ENCODE peak calls at places on chromosomes 3 and 15, in eight cellular contexts. N is stomach, P is left ventricle myocardium inferior, O is progenitor cell of endocrine pancreas, Z is HFFc6, I is adrenal gland, J is heart right ventricle, S is PC-9. D is an unnamed sample.

GRCh38 chr3:9552252-9552999 is 1.2 kb downstream of the LHFPL4 start:
- DNase-seq in N (peak), P (peak), O (peak), Z (no peak), I (peak), J (peak), S (no peak), D (peak)

GRCh38 chr3:132378846-132379245 is 38.5 kb upstream of the DNAJC13 start:
- DNase-seq in N (no peak), P (no peak), O (no peak), Z (no peak), I (no peak), J (no peak), S (no peak), D (no peak)

GRCh38 chr15:32959077-32959476 is 235.4 kb downstream of the FMN1 start:
- DNase-seq in N (no peak), P (no peak), O (no peak), Z (no peak), I (no peak), J (no peak), S (no peak), D (no peak)

GRCh38 chr3:118478706-118479276 is 555.9 kb downstream of the IGSF11 start:
- DNase-seq in N (no peak), P (no peak), O (no peak), Z (no peak), I (no peak), J (no peak), S (peak), D (no peak)

GRCh38 chr3:72345980-72346379 is 502.3 kb downstream of the SHQ1 start:
- DNase-seq in N (no peak), P (no peak), O (no peak), Z (no peak), I (no peak), J (no peak), S (no peak), D (no peak)

GRCh38 chr3:42090973-42091731 is at the start of gene TRAK1:
- DNase-seq in N (no peak), P (peak), O (no peak), Z (no peak), I (peak), J (peak), S (no peak), D (no peak)

GRCh38 chr3:175651716-175652115 is 792.6 kb downstream of the NAALADL2 start:
- DNase-seq in N (no peak), P (no peak), O (no peak), Z (no peak), I (no peak), J (no peak), S (no peak), D (no peak)

GRCh38 chr3:192888121-192888520 is 29.5 kb downstream of the MB21D2 start:
- DNase-seq in N (no peak), P (no peak), O (no peak), Z (peak), I (no peak), J (no peak), S (no peak), D (no peak)

GRCh38 chr15:48440084-48440483 is 108.9 kb downstream of the DUT start:
- DNase-seq in N (no peak), P (peak), O (no peak), Z (peak), I (peak), J (no peak), S (no peak), D (no peak)

GRCh38 chr3:48656061-48656840 is 6.4 kb downstream of the CELSR3 start:
- DNase-seq in N (peak), P (peak), O (peak), Z (peak), I (peak), J (peak), S (no peak), D (peak)

GRCh38 chr3:172892158-172892557 is 141.6 kb downstream of the ECT2 start:
- DNase-seq in N (no peak), P (no peak), O (no peak), Z (peak), I (no peak), J (no peak), S (no peak), D (no peak)

GRCh38 chr15:32688151-32688639 is 29.6 kb upstream of the GREM1 start:
- DNase-seq in N (peak), P (no peak), O (no peak), Z (peak), I (no peak), J (no peak), S (no peak), D (no peak)

GRCh38 chr3:71495708-71496472 is 87.6 kb downstream of the FOXP1 start:
- DNase-seq in N (no peak), P (no peak), O (no peak), Z (peak), I (peak), J (no peak), S (peak), D (no peak)

GRCh38 chr15:59616390-59616789 is 4.8 kb downstream of the GCNT3 start:
- DNase-seq in N (no peak), P (no peak), O (no peak), Z (no peak), I (no peak), J (no peak), S (peak), D (no peak)

DNA sequence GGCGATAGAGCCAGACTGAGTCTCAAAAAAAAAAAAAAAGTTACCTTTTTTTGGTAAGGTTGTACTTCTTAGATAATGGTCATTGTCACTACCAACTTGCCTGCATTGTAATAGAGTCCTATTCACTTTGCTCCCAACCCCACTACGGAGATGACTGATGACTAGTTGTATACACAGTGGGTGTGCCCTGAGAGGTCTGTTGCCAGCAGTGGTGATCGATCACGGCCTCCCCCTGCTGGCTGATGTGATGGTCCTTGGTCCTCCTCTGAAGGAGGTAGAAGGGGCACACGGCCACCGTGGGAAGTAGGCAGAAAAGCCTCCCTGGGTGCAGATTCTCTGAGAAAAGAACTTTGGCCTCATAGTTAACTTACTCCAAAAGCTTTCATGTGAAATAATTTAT is 10.7 kb downstream of the GCNT3 start:
- DNase-seq in N (peak), P (no peak), O (peak), Z (peak), I (peak), J (no peak), S (peak), D (peak)
- TF ChIP-seq CTCF in N (no peak), P (no peak), O (peak), Z (peak), I (peak), J (peak), S (peak), D (peak)

DNA sequence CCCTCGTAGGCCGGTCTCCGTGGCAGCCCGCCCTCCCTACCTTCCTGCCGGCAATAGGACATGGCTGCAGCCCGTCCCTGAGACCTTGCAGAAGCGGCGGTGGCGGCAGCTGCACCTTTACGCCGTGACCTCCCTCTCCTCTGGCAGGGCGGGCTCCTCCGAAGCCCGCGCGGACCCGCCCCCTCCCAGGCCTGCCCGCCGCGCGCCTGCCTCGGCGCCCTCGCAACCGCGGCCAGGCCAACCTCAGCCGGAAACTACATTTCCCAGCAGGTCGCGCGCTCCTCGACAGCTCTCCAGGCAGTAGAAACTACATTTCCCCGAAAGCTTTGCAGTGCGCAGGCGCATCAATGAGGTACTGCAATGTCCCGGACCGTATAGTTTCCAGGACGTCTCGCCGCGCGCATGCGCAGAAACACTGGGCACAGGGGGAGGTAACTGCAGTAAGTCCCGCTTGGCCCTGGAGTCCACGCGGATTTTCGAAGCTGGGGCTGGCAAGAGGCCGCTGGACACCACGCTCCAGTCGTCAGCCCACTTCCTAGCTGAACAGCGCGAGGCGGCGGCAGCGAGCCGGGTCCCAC is at the start of the genes CHCHD4 and TMEM43:
- DNase-seq in N (peak), P (peak), O (peak), Z (peak), I (peak), J (peak), S (peak), D (peak)
- TF ChIP-seq CTCF in N (no peak), P (no peak), O (no peak), Z (peak), I (no peak), J (no peak), S (no peak), D (no peak)

GRCh38 chr3:54954019-54954418 is 26.2 kb upstream of the LRTM1 start:
- DNase-seq in N (no peak), P (no peak), O (no peak), Z (peak), I (peak), J (peak), S (peak), D (no peak)
- TF ChIP-seq CTCF in N (no peak), P (no peak), O (no peak), Z (no peak), I (no peak), J (no peak), S (no peak), D (no peak)

GRCh38 chr3:180684807-180685206 is 5.5 kb upstream of the CCDC39 start:
- DNase-seq in N (no peak), P (no peak), O (no peak), Z (no peak), I (no peak), J (no peak), S (no peak), D (no peak)

GRCh38 chr3:180678231-180678630 is 1.1 kb downstream of the CCDC39 start:
- DNase-seq in N (no peak), P (no peak), O (no peak), Z (no peak), I (no peak), J (no peak), S (no peak), D (peak)

GRCh38 chr3:180679178-180680096 is at the start of gene CCDC39:
- DNase-seq in N (peak), P (peak), O (peak), Z (peak), I (peak), J (peak), S (peak), D (peak)

GRCh38 chr3:180683816-180684215 is 4.5 kb upstream of the CCDC39 start:
- DNase-seq in N (no peak), P (no peak), O (no peak), Z (no peak), I (no peak), J (no peak), S (no peak), D (no peak)

GRCh38 chr3:180680097-180680430 is 775 bp upstream of the CCDC39 start:
- DNase-seq in N (no peak), P (no peak), O (no peak), Z (peak), I (peak), J (no peak), S (no peak), D (peak)
- TF ChIP-seq CTCF in N (peak), P (peak), O (peak), Z (peak), I (peak), J (no peak), S (peak), D (peak)

GRCh38 chr15:59360305-59360704 is 12.4 kb downstream of the MYO1E start:
- DNase-seq in N (no peak), P (no peak), O (no peak), Z (no peak), I (no peak), J (no peak), S (no peak), D (no peak)
- TF ChIP-seq CTCF in N (no peak), P (peak), O (peak), Z (peak), I (no peak), J (no peak), S (peak), D (no peak)

DNA sequence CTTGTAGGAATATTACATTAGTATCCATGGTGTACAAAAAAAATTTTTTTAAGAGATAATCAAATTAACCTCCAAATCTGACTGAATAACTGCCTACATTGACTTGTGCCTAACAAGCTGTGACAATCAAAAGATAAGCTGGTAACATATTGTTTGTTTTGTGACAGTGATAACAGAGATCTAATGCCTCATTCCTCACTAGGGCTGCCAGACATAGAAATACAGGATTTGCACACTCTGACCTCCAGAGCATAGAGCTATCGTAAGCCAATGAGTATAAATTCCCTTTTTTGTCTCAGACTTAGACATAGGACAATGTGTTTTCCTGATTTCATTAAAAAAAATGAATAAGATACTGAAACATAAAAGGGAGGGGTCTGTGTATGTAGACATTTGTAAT is 273.4 kb downstream of the MFSD1 start:
- DNase-seq in N (no peak), P (no peak), O (no peak), Z (no peak), I (no peak), J (no peak), S (no peak), D (no peak)
- TF ChIP-seq CTCF in N (no peak), P (no peak), O (no peak), Z (no peak), I (no peak), J (no peak), S (no peak), D (no peak)

GRCh38 chr15:67840747-67841634 is 1.1 kb upstream of the RNU6-1 start:
- DNase-seq in N (no peak), P (no peak), O (no peak), Z (peak), I (peak), J (no peak), S (no peak), D (peak)
- TF ChIP-seq CTCF in N (no peak), P (no peak), O (no peak), Z (no peak), I (no peak), J (no peak), S (no peak), D (no peak)

DNA sequence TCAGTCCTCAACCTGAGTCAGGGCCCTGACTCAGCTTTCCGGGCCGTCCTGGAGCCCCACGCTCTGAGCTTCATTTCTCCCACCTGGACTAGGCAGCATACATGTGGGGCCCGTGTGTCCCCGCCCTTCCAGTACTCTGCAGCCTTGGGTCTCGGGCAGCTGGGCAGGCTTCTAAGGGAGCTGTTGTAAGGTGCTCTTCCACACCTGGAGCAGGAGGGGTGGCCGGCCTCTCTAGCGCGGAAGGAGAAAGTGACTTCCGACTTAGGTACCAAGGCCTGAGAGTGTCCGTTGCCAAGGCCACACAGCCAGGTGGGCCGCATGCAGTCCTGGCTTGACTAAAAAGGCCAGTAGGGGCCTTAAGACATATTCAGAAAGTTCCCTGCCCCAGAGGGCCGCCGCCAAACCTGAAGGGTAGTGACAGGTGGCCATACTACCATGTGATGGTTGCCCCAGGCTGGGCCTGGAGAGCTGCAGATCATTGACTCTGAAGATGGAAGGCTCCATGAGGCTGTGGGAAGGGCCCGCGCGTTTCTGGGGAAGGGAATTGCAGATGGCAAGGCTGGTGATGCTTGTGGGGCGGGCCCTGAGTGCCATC is 9.4 kb upstream of the SEMA3B start:
- DNase-seq in N (no peak), P (no peak), O (no peak), Z (no peak), I (no peak), J (no peak), S (no peak), D (no peak)
- TF ChIP-seq CTCF in N (no peak), P (no peak), O (no peak), Z (no peak), I (no peak), J (no peak), S (no peak), D (no peak)